ENCODE peak calls at places on chromosomes 2 and 18, in four cellular contexts. One of them, this sample, is unnamed.

GRCh38 chr2:9251154-9252001 is 44.8 kb downstream of the ASAP2 start:
- DNase-seq in H1: no peak
- DNase-seq in IMR-90: peak
- DNase-seq in K562: no peak
- DNase-seq in this sample: peak

GRCh38 chr2:161243873-161244272 is 64.4 kb upstream of the PSMD14 start:
- DNase-seq in K562: no peak
- DNase-seq in IMR-90: no peak
- DNase-seq in H1: no peak
- DNase-seq in this sample: no peak

GRCh38 chr18:36499938-36500337 is 202.4 kb downstream of the FHOD3 start:
- DNase-seq in K562: no peak
- DNase-seq in IMR-90: no peak
- DNase-seq in H1: no peak
- DNase-seq in this sample: no peak

GRCh38 chr2:84874381-84875212 is 6.3 kb downstream of the TRABD2A start:
- DNase-seq in K562: no peak
- DNase-seq in IMR-90: peak
- DNase-seq in H1: no peak
- DNase-seq in this sample: no peak

GRCh38 chr2:69375494-69376353 is 11.3 kb downstream of the GFPT1 start:
- DNase-seq in IMR-90: peak
- DNase-seq in H1: no peak
- DNase-seq in K562: peak
- DNase-seq in this sample: peak

GRCh38 chr2:167790189-167790588 is 457.2 kb downstream of the STK39 start:
- DNase-seq in IMR-90: no peak
- DNase-seq in H1: no peak
- DNase-seq in K562: no peak
- DNase-seq in this sample: no peak

GRCh38 chr2:64770137-64770780 is 116.5 kb upstream of the SERTAD2 start:
- DNase-seq in IMR-90: peak
- DNase-seq in K562: no peak
- DNase-seq in H1: no peak
- DNase-seq in this sample: no peak

GRCh38 chr18:48575658-48576453 is 37.0 kb downstream of the CTIF start:
- DNase-seq in K562: no peak
- DNase-seq in IMR-90: no peak
- DNase-seq in H1: no peak
- DNase-seq in this sample: no peak

GRCh38 chr2:88637464-88637863 is 10.2 kb upstream of the EIF2AK3 start:
- DNase-seq in K562: no peak
- DNase-seq in IMR-90: no peak
- DNase-seq in H1: no peak
- DNase-seq in this sample: no peak

GRCh38 chr2:9739508-9739907 is 103.8 kb upstream of the TAF1B start:
- DNase-seq in IMR-90: no peak
- DNase-seq in H1: no peak
- DNase-seq in K562: no peak
- DNase-seq in this sample: no peak

GRCh38 chr2:221304916-221305315 is 267.2 kb downstream of the EPHA4 start:
- DNase-seq in K562: no peak
- DNase-seq in H1: no peak
- DNase-seq in IMR-90: no peak
- DNase-seq in this sample: no peak

GRCh38 chr2:127577503-127577902 is 42.0 kb downstream of the MYO7B start:
- DNase-seq in H1: no peak
- DNase-seq in K562: no peak
- DNase-seq in IMR-90: no peak
- DNase-seq in this sample: no peak

GRCh38 chr2:166539340-166540162 is 45.5 kb upstream of the SCN7A start:
- DNase-seq in H1: no peak
- DNase-seq in IMR-90: peak
- DNase-seq in K562: peak
- DNase-seq in this sample: peak

GRCh38 chr2:16216555-16216938 is 276.2 kb downstream of the MYCN start:
- DNase-seq in IMR-90: no peak
- DNase-seq in K562: no peak
- DNase-seq in H1: no peak
- DNase-seq in this sample: no peak

GRCh38 chr2:128446866-128447537 is 128.3 kb upstream of the HS6ST1 start:
- DNase-seq in H1: peak
- DNase-seq in K562: no peak
- DNase-seq in IMR-90: no peak
- DNase-seq in this sample: no peak

GRCh38 chr2:51782874-51783765 is 751.2 kb upstream of the NRXN1 start:
- DNase-seq in H1: no peak
- DNase-seq in IMR-90: peak
- DNase-seq in K562: no peak
- DNase-seq in this sample: peak

GRCh38 chr2:108959401-108959800 is 29.6 kb downstream of the EDAR start:
- DNase-seq in IMR-90: peak
- DNase-seq in K562: no peak
- DNase-seq in H1: no peak
- DNase-seq in this sample: no peak

GRCh38 chr2:167748536-167748935 is 498.9 kb downstream of the STK39 start:
- DNase-seq in IMR-90: no peak
- DNase-seq in K562: no peak
- DNase-seq in H1: no peak
- DNase-seq in this sample: no peak

GRCh38 chr18:53153281-53153680 is 813.3 kb downstream of the DCC start:
- DNase-seq in H1: peak
- DNase-seq in IMR-90: no peak
- DNase-seq in K562: no peak
- DNase-seq in this sample: peak

GRCh38 chr2:96320326-96321229 is 4.5 kb upstream of the ITPRIPL1 start:
- DNase-seq in H1: no peak
- DNase-seq in K562: no peak
- DNase-seq in IMR-90: no peak
- DNase-seq in this sample: no peak

GRCh38 chr2:32792416-32792815 is 154.3 kb upstream of the LTBP1 start:
- DNase-seq in K562: no peak
- DNase-seq in IMR-90: no peak
- DNase-seq in H1: no peak
- DNase-seq in this sample: no peak

GRCh38 chr2:230443540-230443939 is 27.5 kb downstream of the SP100 start:
- DNase-seq in IMR-90: peak
- DNase-seq in H1: no peak
- DNase-seq in K562: no peak
- DNase-seq in this sample: no peak

GRCh38 chr2:130304726-130305125 is 38.0 kb upstream of the IMP4 start:
- DNase-seq in K562: no peak
- DNase-seq in H1: no peak
- DNase-seq in IMR-90: no peak
- DNase-seq in this sample: no peak

GRCh38 chr2:130300970-130301348 is 41.7 kb upstream of the IMP4 start:
- DNase-seq in H1: no peak
- DNase-seq in K562: no peak
- DNase-seq in IMR-90: no peak
- DNase-seq in this sample: no peak

GRCh38 chr2:130302164-130302886 is 40.4 kb upstream of the IMP4 start:
- DNase-seq in H1: no peak
- DNase-seq in IMR-90: no peak
- DNase-seq in K562: no peak
- DNase-seq in this sample: no peak

GRCh38 chr2:130303142-130303541 is 39.6 kb upstream of the IMP4 start:
- DNase-seq in IMR-90: no peak
- DNase-seq in H1: no peak
- DNase-seq in K562: no peak
- DNase-seq in this sample: no peak

DNA sequence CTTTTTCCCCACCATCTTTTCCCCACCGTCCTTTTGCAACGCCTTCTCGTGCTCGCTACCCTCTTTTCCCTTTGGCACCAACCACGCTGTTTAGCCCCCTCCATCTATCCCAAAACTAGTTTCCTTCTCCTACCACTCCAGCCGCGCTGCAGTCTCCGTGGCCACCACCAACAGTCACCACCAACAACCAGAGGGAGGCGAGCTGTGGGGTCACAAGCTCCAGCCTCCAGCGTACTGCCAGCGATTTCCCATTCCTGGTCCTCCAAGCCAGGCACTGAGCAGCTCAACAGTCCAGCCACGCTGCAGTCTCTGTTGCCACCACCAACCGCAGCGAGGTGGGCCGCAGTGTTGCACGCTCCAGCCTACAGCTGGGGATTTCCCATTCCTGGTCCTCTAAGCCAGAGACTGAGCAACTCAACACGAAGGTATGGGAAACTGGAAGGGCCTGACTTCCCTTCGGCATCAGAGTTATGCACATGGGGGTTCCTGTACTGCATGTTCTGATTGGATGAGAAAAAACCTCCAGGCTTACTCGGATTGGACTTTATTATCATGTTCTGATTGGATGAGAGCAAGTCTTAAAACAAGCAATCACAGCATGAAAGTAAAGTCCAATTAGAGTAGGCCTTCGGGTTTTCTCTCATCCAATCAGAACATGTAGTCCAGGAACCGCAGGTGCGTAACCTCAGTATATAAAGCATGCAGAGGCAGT is 42.3 kb upstream of the IMP4 start:
- DNase-seq in IMR-90: no peak
- DNase-seq in H1: no peak
- DNase-seq in K562: no peak
- DNase-seq in this sample: no peak
- TF ChIP-seq MAFK in IMR-90: no peak
- TF ChIP-seq MAFK in H1: no peak
- TF ChIP-seq MAFK in K562: no peak
- TF ChIP-seq MAFK in this sample: no peak

GRCh38 chr18:23805898-23806297 is 116.6 kb downstream of the LAMA3 start:
- DNase-seq in K562: no peak
- DNase-seq in IMR-90: peak
- DNase-seq in H1: no peak
- DNase-seq in this sample: no peak
- TF ChIP-seq MAFK in K562: no peak
- TF ChIP-seq MAFK in IMR-90: no peak
- TF ChIP-seq MAFK in H1: no peak
- TF ChIP-seq MAFK in this sample: no peak

DNA sequence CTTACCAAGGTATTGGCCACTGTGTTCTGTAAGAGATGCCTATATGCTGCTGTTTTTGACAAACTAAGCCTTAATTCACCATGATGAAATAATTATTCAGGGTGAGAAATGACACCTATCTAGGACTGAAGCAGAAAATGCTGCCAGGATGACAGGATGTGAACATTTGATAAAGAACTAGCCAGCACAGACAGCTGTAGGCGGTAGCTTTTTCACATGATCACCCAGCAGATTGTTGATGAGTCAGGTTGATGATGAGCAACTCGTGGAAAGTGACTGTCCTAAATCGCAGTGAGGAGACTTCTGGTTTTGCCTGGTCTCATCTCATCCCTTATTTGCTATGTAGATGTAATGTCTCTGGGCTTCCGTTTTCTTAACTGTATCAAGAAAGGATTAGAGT is 144.1 kb downstream of the PRPF40A start:
- DNase-seq in K562: peak
- DNase-seq in H1: no peak
- DNase-seq in IMR-90: peak
- DNase-seq in this sample: peak
- TF ChIP-seq MAFK in K562: peak
- TF ChIP-seq MAFK in H1: no peak
- TF ChIP-seq MAFK in IMR-90: peak
- TF ChIP-seq MAFK in this sample: peak

DNA sequence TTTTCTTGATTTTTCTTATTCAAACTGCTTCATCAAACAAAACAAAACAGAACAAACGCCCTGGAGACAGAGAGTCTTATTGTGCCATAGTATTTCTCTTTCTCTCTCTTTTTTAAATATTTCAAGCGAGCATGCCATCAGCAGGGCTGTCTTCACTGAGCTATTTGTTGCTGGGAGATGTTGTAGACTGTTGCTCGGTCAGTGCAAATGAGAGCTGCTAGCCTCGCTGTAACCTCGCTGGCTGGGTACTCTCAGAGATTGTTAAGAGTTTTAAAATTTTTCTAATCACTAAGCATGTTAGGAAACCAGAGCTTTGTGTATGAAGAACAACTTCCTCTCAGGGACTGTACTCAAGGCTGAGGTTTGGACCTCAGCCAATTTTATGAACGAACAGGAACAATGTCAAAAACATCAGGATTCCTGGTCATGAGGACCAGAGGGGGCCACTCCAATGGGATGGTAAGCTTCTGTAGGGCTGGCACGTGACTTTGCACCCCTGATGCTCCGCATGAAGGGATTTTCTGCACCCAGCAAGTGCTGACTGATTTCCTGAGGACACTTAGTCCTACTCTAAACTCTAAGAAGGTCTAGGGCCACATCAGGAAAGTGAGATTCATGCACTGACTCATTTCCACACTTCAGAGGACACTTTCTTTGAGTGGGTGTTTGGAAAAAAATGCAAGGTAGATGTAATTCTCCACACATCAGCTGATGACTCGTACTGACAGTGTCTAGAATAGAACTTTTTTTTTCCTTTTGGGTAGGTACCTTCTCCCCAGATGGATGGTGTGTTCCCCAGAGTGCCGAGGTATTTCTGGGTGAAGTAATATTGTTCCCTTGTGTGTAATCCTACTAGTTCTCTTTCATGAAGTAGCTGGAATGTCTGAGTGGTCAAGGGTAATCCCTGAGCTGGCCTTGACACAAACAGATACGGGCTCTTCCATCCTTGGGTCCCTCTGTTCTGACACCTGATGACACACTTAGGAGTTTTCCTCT is 59.7 kb upstream of the IL1R1 start:
- DNase-seq in K562: no peak
- DNase-seq in H1: no peak
- DNase-seq in IMR-90: peak
- DNase-seq in this sample: no peak
- TF ChIP-seq MAFK in K562: no peak
- TF ChIP-seq MAFK in H1: no peak
- TF ChIP-seq MAFK in IMR-90: peak
- TF ChIP-seq MAFK in this sample: peak

DNA sequence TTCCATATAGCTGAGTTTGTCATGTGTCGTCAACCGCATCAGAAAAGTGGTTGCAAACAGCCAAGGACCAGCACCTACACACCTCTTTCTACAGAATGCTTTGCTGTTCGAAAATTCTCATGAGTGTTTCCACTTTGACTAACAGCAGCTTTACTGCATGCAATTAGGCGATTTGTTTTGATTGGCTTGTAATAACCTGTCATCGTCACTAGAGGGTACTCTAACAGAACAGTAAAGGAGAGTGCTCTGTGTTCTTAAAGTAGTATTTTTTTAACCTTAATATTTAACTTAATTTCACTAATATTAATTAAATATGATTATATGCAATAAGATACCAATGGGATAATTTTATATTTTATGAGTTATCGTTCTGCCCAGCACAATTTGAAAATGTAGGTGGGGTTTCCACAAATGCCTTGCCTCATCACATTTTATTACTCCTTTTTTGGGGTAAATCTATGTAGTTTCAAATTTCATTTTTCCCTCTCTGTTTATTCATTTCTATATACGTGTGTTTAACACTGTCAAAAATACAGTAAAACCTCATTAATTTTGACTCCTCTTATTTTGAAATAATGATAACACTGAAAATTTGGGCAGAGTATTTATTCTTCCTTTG is 502.2 kb downstream of the NRXN1 start:
- DNase-seq in K562: peak
- DNase-seq in H1: no peak
- DNase-seq in IMR-90: peak
- DNase-seq in this sample: peak
- TF ChIP-seq MAFK in K562: no peak
- TF ChIP-seq MAFK in H1: no peak
- TF ChIP-seq MAFK in IMR-90: no peak
- TF ChIP-seq MAFK in this sample: no peak

This sample was measured in A549.